ENCODE peak calls at places on chromosomes 1 and 21, in four cellular contexts. M is ELR, C is IMR-90, U is Panc1. N is an unnamed sample.

GRCh38 chr21:14603202-14603601 is 57.1 kb upstream of the SAMSN1 start:
- DNase-seq in M (peak; percentile 49), C (peak; percentile 13), U (no peak), N (peak; percentile 85)

GRCh38 chr1:20936621-20937020 is 149.5 kb upstream of the HP1BP3 start:
- DNase-seq in M (no peak), C (peak; percentile 21), U (no peak), N (no peak)

GRCh38 chr1:183932412-183932811 is 105.1 kb downstream of the COLGALT2 start:
- DNase-seq in M (peak; percentile 79), C (peak; percentile 90), U (no peak), N (peak; percentile 21)

GRCh38 chr1:202088216-202088615 is 34.5 kb upstream of the GPR37L1 start:
- DNase-seq in M (no peak), C (no peak), U (no peak), N (no peak)

GRCh38 chr21:33196956-33197374 is 32.8 kb upstream of the IFNAR2 start:
- DNase-seq in M (peak; percentile 79), C (peak; percentile 62), U (peak; percentile 13), N (peak; percentile 58)

GRCh38 chr1:208086116-208086515 is 158.1 kb downstream of the PLXNA2 start:
- DNase-seq in M (no peak), C (peak; percentile 45), U (no peak), N (peak; percentile 94)

GRCh38 chr1:59104191-59104760 is 192.6 kb upstream of the FGGY start:
- DNase-seq in M (no peak), C (no peak), U (no peak), N (no peak)

GRCh38 chr1:37708471-37708870 is 16.2 kb downstream of the CDCA8 start:
- DNase-seq in M (no peak), C (no peak), U (no peak), N (no peak)

GRCh38 chr1:15965228-15965767 is 10.6 kb downstream of the ZBTB17 start:
- DNase-seq in M (peak; percentile 60), C (peak; percentile 79), U (no peak), N (no peak)

GRCh38 chr1:235504122-235504493 is at the start of gene B3GALNT2:
- DNase-seq in M (no peak), C (no peak), U (no peak), N (no peak)

GRCh38 chr1:231993968-231994455 is 367.4 kb downstream of the DISC1 start:
- DNase-seq in M (no peak), C (no peak), U (no peak), N (peak; percentile 43)

GRCh38 chr1:220219136-220219442 is 53.2 kb downstream of the RAB3GAP2 start:
- DNase-seq in M (no peak), C (peak; percentile 22), U (no peak), N (peak; percentile 33)

GRCh38 chr1:177334276-177334675 is 163.5 kb downstream of the BRINP2 start:
- DNase-seq in M (no peak), C (no peak), U (no peak), N (peak; percentile 44)

GRCh38 chr1:41435570-41436178 is 48.8 kb downstream of the EDN2 start:
- DNase-seq in M (no peak), C (no peak), U (no peak), N (no peak)

GRCh38 chr1:214423045-214423444 is 128.4 kb downstream of the PTPN14 start:
- DNase-seq in M (no peak), C (no peak), U (no peak), N (no peak)

GRCh38 chr1:208194944-208195343 is 49.2 kb downstream of the PLXNA2 start:
- DNase-seq in M (no peak), C (no peak), U (no peak), N (no peak)

GRCh38 chr1:234899041-234899787 is 229.4 kb downstream of the TOMM20 start:
- DNase-seq in M (peak; percentile 54), C (peak; percentile 72), U (no peak), N (peak; percentile 86)

GRCh38 chr1:46434358-46434757 is 40.2 kb downstream of the FAAH start:
- DNase-seq in M (no peak), C (no peak), U (no peak), N (no peak)

GRCh38 chr1:202131956-202132821 is 9.5 kb downstream of the GPR37L1 start:
- DNase-seq in M (no peak), C (no peak), U (no peak), N (peak; percentile 42)

GRCh38 chr1:219837274-219837993 is 90.9 kb downstream of the SLC30A10 start:
- DNase-seq in M (peak; percentile 62), C (peak; percentile 54), U (peak; percentile 30), N (peak; percentile 51)

GRCh38 chr1:49226758-49227157 is 450.1 kb upstream of the BEND5 start:
- DNase-seq in M (no peak), C (no peak), U (no peak), N (no peak)

GRCh38 chr21:34126269-34126668 is 52.9 kb downstream of the MRPS6 start:
- DNase-seq in M (peak; percentile 53), C (peak; percentile 53), U (no peak), N (peak; percentile 91)

GRCh38 chr1:37410080-37410479 is 64.3 kb upstream of the ZC3H12A start:
- DNase-seq in M (no peak), C (no peak), U (no peak), N (no peak)

GRCh38 chr1:240385985-240386978 is 225.7 kb downstream of the GREM2 start:
- DNase-seq in M (peak; percentile 94), C (peak; percentile 94), U (no peak), N (peak; percentile 85)